ENCODE peak calls at places on chromosomes 6 and 20, in five cellular contexts. R, W, O, B and G are unnamed samples.

GRCh38 chr6:139917943-139918342 is 543.5 kb upstream of the CITED2 start:
- DNase-seq in R (no peak), W (no peak), O (no peak), B (no peak), G (no peak)

GRCh38 chr6:145731432-145731831 is 3.9 kb downstream of the EPM2A start:
- DNase-seq in R (no peak), W (no peak), O (no peak), B (no peak), G (no peak)

GRCh38 chr20:35328095-35328685 is 36.0 kb upstream of the FAM83C start:
- DNase-seq in R (no peak), W (no peak), O (no peak), B (no peak), G (peak; percentile 7)

GRCh38 chr6:49030621-49031020 is 432.4 kb downstream of the MMUT start:
- DNase-seq in R (no peak), W (no peak), O (no peak), B (no peak), G (peak; percentile 37)

GRCh38 chr6:130643361-130643760 is 183.8 kb upstream of the SMLR1 start:
- DNase-seq in R (no peak), W (no peak), O (no peak), B (no peak), G (no peak)

GRCh38 chr6:141326426-141326825 is 806.3 kb upstream of the GJE1 start:
- DNase-seq in R (peak; percentile 100), W (peak; percentile 84), O (no peak), B (peak; percentile 81), G (peak; percentile 98)

GRCh38 chr6:53894086-53894485 is 99.3 kb downstream of the LRRC1 start:
- DNase-seq in R (peak; percentile 61), W (no peak), O (no peak), B (peak; percentile 6), G (peak; percentile 28)

GRCh38 chr6:129498950-129499870 is 210.8 kb downstream of the ARHGAP18 start:
- DNase-seq in R (peak; percentile 61), W (peak; percentile 58), O (no peak), B (peak; percentile 90), G (peak; percentile 70)

GRCh38 chr20:57560554-57561355 is at the start of gene PCK1:
- DNase-seq in R (peak; percentile 1), W (no peak), O (no peak), B (no peak), G (no peak)

GRCh38 chr6:42142118-42142835 is at the start of gene C6orf132:
- DNase-seq in R (no peak), W (peak; percentile 74), O (peak; percentile 86), B (peak; percentile 85), G (peak; percentile 51)

GRCh38 chr6:118709859-118710350 is 58.5 kb upstream of the CEP85L start:
- DNase-seq in R (peak; percentile 86), W (peak; percentile 76), O (no peak), B (no peak), G (peak; percentile 76)

GRCh38 chr20:41345729-41346067 is 5.1 kb downstream of the LPIN3 start:
- DNase-seq in R (no peak), W (no peak), O (no peak), B (no peak), G (no peak)

GRCh38 chr6:136608991-136609390 is 58.8 kb upstream of the MAP7 start:
- DNase-seq in R (peak; percentile 94), W (no peak), O (no peak), B (no peak), G (peak; percentile 92)

GRCh38 chr6:117487831-117488230 is 5.4 kb downstream of the DCBLD1 start:
- DNase-seq in R (peak; percentile 86), W (no peak), O (no peak), B (no peak), G (peak; percentile 94)

GRCh38 chr20:63155266-63156165 is 60.4 kb downstream of the YTHDF1 start:
- DNase-seq in R (no peak), W (no peak), O (no peak), B (no peak), G (no peak)

GRCh38 chr20:63151554-63152321 is 64.2 kb downstream of the YTHDF1 start:
- DNase-seq in R (peak; percentile 32), W (no peak), O (no peak), B (no peak), G (no peak)

GRCh38 chr20:63152322-63153253 is 63.3 kb downstream of the YTHDF1 start:
- DNase-seq in R (no peak), W (no peak), O (no peak), B (no peak), G (no peak)

GRCh38 chr20:63154395-63154794 is 61.5 kb downstream of the YTHDF1 start:
- DNase-seq in R (no peak), W (no peak), O (no peak), B (no peak), G (no peak)

DNA sequence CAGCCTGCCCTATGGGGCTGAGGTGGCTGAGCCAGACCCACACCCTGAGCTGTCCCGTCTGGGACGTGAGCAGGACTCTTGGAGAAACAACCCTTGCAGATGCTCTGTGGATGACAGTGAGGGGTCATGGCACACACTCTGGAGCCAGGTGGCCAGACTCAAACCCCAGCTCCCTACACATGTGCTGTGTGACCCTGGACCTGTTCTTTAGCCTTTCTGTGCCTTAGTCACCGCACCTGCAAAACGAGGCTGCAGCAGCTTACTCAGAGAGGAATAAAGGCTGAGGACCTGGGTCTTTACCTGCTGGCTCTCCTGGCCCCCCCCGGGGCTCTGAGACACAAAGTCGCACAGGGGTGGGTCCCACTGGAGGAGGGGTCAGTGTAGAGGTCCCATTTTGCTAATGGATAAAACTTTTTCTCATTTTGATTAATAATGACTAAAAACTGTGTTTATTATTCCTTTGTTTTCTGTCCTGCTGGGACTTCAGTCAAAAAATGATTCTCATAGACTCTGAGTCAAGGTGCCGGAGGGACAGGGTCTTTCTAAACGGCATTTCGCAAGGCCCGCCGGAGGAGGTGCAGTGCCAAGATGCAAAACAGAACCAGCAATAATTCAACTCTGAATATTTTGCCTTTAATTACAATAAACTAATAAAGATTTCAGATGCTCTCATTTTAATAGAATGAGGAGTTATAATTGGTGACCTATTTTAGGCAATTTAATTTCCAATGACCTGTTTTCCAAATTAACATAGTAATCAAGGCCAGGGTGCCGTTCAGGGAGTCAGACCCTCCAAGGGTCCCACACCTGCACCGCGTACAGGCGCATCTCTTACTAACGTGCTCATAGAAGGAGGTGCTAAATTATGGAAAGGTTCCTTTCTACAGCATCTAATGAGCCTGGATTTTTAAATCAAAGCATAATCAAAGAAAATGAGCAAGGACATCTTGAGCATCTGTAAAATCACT is 62.4 kb downstream of the YTHDF1 start:
- DNase-seq in R (no peak), W (no peak), O (no peak), B (no peak), G (no peak)
- H3K18ac ChIP-seq in R (no peak overlapping the region), W (no peak overlapping the region), O (no peak overlapping the region), B (no peak overlapping the region), G (no peak overlapping the region)

DNA sequence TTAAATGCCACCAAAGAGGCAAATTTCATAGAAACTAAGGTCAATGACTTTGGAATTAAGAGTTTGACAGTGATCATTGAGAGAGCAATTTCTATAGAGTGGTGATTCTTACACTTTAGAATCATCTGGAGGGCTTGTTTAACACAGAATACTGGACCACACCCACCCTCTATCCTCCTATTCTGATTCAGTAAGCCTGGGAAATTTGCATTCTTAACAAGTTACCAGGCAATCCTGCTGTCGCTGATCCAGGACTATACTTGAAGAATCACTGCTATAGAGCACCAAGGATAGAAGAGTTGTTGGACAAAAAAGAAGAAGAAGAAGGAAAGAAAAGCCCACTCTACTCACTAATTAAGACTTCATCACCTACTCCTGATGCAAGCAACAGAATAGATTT is 21.3 kb upstream of the TBX18 start:
- DNase-seq in R (no peak), W (no peak), O (no peak), B (no peak), G (no peak)
- H3K4ac ChIP-seq in R (no peak overlapping the region), W (no peak overlapping the region), O (no peak overlapping the region), B (no peak overlapping the region), G (no peak overlapping the region)

GRCh38 chr20:33023439-33024262 is 7.8 kb upstream of the BPIFB6 start:
- DNase-seq in R (no peak), W (no peak), O (no peak), B (no peak), G (no peak)

GRCh38 chr20:33021879-33022732 is 9.3 kb upstream of the BPIFB6 start:
- DNase-seq in R (no peak), W (no peak), O (no peak), B (no peak), G (no peak)

GRCh38 chr20:33024263-33024601 is 7.2 kb upstream of the BPIFB6 start:
- DNase-seq in R (no peak), W (no peak), O (no peak), B (no peak), G (no peak)

GRCh38 chr20:33024609-33025317 is 6.7 kb upstream of the BPIFB6 start:
- DNase-seq in R (no peak), W (no peak), O (no peak), B (no peak), G (no peak)

DNA sequence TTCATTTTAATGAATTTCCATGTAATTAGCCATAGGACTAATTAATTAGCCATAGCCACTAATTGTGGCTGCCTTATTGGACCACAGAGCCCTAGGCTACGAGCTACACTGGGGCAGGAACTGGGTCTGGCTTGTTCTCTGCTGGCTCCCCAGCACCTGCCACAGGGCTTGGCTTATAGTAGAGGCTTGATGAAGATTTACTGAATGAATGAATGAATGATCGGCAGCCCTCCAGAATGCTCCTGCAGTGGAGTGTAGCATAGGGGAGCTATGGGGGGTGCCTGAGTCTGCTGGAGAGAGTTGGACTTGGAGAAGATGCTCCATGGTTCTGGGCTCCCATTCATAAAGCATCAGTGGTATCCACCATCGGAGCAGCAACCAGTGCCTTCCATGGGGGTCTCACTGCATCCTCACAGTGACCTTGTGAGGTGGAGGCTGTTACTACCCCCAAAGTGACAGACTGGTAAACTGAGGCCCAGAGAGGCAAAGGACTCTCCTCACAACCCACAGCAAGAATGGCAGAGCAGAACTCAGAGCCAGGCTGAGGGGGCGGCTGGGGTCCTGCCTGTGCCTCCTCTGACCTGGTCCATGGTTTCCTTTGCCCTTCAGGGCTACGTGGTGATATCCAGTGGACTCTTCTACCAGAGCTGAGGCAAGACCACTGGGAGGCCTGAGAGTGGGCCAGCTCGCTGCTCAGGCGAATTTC is 8.6 kb upstream of the BPIFB6 start:
- DNase-seq in R (no peak), W (no peak), O (no peak), B (no peak), G (no peak)
- H3K18ac ChIP-seq in R (no peak overlapping the region), W (no peak overlapping the region), O (no peak overlapping the region), B (no peak overlapping the region), G (no peak overlapping the region)

GRCh38 chr20:23938118-23938438 is 50.5 kb downstream of the GGTLC1 start:
- DNase-seq in R (no peak), W (no peak), O (no peak), B (no peak), G (no peak)
- H3K4ac ChIP-seq in R (no peak overlapping the region), W (no peak overlapping the region), O (no peak overlapping the region), B (no peak overlapping the region), G (no peak overlapping the region)

GRCh38 chr6:167479967-167480653 is 155.2 kb downstream of the TTLL2 start:
- DNase-seq in R (no peak), W (no peak), O (no peak), B (no peak), G (no peak)
- H3K18ac ChIP-seq in R (no peak overlapping the region), W (no peak overlapping the region), O (no peak overlapping the region), B (no peak overlapping the region), G (no peak overlapping the region)